ENCODE peak calls at places on chromosomes 2 and 18, in nine cellular contexts. R is right atrium auricular region; N is activated CD8-positive, alpha-beta memory T cell treated with anti-CD3 and anti-CD28 coated beads for 48 hours; D is EH; F is ELR; A is mesenchymal stem cell; V is activated T-cell treated with anti-CD3 and anti-CD28 coated beads, Interleukin-2, amount 50 U/mL, for 72 hours; T is fibroblast of the conjunctiva; M is PC-9. X is an unnamed sample.

GRCh38 chr18:74082476-74083070 is 65.1 kb downstream of the FBXO15 start:
- DNase-seq in R (no peak), N (no peak), D (peak), F (peak), A (peak), V (peak), T (no peak), M (peak), X (peak)

GRCh38 chr2:222423632-222424280 is 587 bp upstream of the SGPP2 start:
- DNase-seq in R (no peak), N (peak), D (no peak), F (no peak), A (peak), V (peak), T (no peak), M (peak), X (no peak)

GRCh38 chr18:27860701-27861107 is 316.2 kb downstream of the CDH2 start:
- DNase-seq in R (no peak), N (no peak), D (peak), F (peak), A (peak), V (no peak), T (no peak), M (no peak), X (no peak)

GRCh38 chr2:1675633-1676032 is 68.7 kb downstream of the PXDN start:
- DNase-seq in R (peak), N (no peak), D (peak), F (peak), A (peak), V (no peak), T (peak), M (peak), X (peak)

GRCh38 chr2:156561326-156561725 is 125.1 kb downstream of the GPD2 start:
- DNase-seq in R (no peak), N (no peak), D (no peak), F (no peak), A (no peak), V (no peak), T (no peak), M (no peak), X (no peak)

GRCh38 chr18:65721634-65722033 is 29.2 kb upstream of the CDH7 start:
- DNase-seq in R (no peak), N (no peak), D (no peak), F (no peak), A (no peak), V (no peak), T (no peak), M (no peak), X (no peak)

GRCh38 chr2:237861875-237862527 is 2.6 kb downstream of the RAMP1 start:
- DNase-seq in R (no peak), N (no peak), D (no peak), F (no peak), A (no peak), V (no peak), T (no peak), M (no peak), X (no peak)

GRCh38 chr2:154537845-154538244 is 160.7 kb upstream of the KCNJ3 start:
- DNase-seq in R (no peak), N (no peak), D (no peak), F (no peak), A (no peak), V (no peak), T (no peak), M (no peak), X (no peak)

GRCh38 chr2:207122914-207123744 is 42.6 kb downstream of the KLF7 start:
- DNase-seq in R (no peak), N (no peak), D (peak), F (no peak), A (no peak), V (peak), T (no peak), M (peak), X (no peak)

GRCh38 chr2:106054880-106055655 is 139.0 kb downstream of the UXS1 start:
- DNase-seq in R (no peak), N (no peak), D (no peak), F (no peak), A (no peak), V (no peak), T (no peak), M (no peak), X (no peak)

GRCh38 chr2:44918095-44918775 is 23.3 kb upstream of the SIX3 start:
- DNase-seq in R (no peak), N (no peak), D (no peak), F (peak), A (no peak), V (no peak), T (no peak), M (peak), X (peak)

GRCh38 chr2:170204561-170204960 is 26.6 kb downstream of the MYO3B start:
- DNase-seq in R (no peak), N (no peak), D (no peak), F (no peak), A (no peak), V (no peak), T (no peak), M (no peak), X (no peak)

GRCh38 chr18:77101410-77102245 is 31.0 kb downstream of the MBP start:
- DNase-seq in R (peak), N (peak), D (peak), F (peak), A (peak), V (peak), T (peak), M (peak), X (peak)

GRCh38 chr2:24857741-24858140 is 62.3 kb downstream of the ADCY3 start:
- DNase-seq in R (no peak), N (no peak), D (peak), F (no peak), A (no peak), V (no peak), T (no peak), M (no peak), X (no peak)

GRCh38 chr2:127158614-127159290 is 51.8 kb upstream of the BIN1 start:
- DNase-seq in R (peak), N (no peak), D (no peak), F (no peak), A (no peak), V (no peak), T (no peak), M (no peak), X (no peak)

GRCh38 chr2:8922431-8922830 is 81.1 kb downstream of the MBOAT2 start:
- DNase-seq in R (no peak), N (no peak), D (peak), F (peak), A (no peak), V (no peak), T (no peak), M (no peak), X (no peak)

GRCh38 chr2:134314656-134315377 is 60.9 kb downstream of the MGAT5 start:
- DNase-seq in R (no peak), N (no peak), D (no peak), F (no peak), A (no peak), V (no peak), T (no peak), M (no peak), X (no peak)

GRCh38 chr2:178320011-178320410 is 125.7 kb downstream of the OSBPL6 start:
- DNase-seq in R (no peak), N (no peak), D (no peak), F (no peak), A (no peak), V (no peak), T (no peak), M (no peak), X (no peak)

GRCh38 chr2:119301413-119301812 is 65.2 kb downstream of the C2orf76 start:
- DNase-seq in R (no peak), N (no peak), D (peak), F (no peak), A (no peak), V (no peak), T (no peak), M (no peak), X (peak)

GRCh38 chr2:231988179-231988866 is 26.8 kb downstream of the DIS3L2 start:
- DNase-seq in R (no peak), N (no peak), D (peak), F (no peak), A (no peak), V (no peak), T (no peak), M (no peak), X (no peak)

GRCh38 chr2:71071681-71072398 is 3.4 kb downstream of the NAGK start:
- DNase-seq in R (no peak), N (no peak), D (peak), F (peak), A (no peak), V (peak), T (no peak), M (no peak), X (no peak)

GRCh38 chr18:37393945-37394609 is 171.5 kb downstream of the CELF4 start:
- DNase-seq in R (peak), N (no peak), D (peak), F (peak), A (peak), V (peak), T (peak), M (peak), X (no peak)

GRCh38 chr2:118889995-118890394 is 42.5 kb upstream of the EN1 start:
- DNase-seq in R (no peak), N (no peak), D (no peak), F (no peak), A (no peak), V (no peak), T (no peak), M (no peak), X (no peak)

GRCh38 chr2:65710779-65711295 is 278.4 kb upstream of the SPRED2 start:
- DNase-seq in R (no peak), N (no peak), D (peak), F (peak), A (peak), V (no peak), T (no peak), M (no peak), X (peak)

GRCh38 chr2:50838316-50838715 is 193.6 kb downstream of the NRXN1 start:
- DNase-seq in R (no peak), N (no peak), D (no peak), F (no peak), A (no peak), V (no peak), T (no peak), M (no peak), X (no peak)

GRCh38 chr2:181823405-181823804 is 68.1 kb upstream of the ITPRID2 start:
- DNase-seq in R (no peak), N (no peak), D (no peak), F (peak), A (no peak), V (no peak), T (no peak), M (no peak), X (no peak)

GRCh38 chr18:47605093-47605492 is 325.4 kb downstream of the SMAD2 start:
- DNase-seq in R (no peak), N (no peak), D (no peak), F (no peak), A (no peak), V (no peak), T (no peak), M (no peak), X (no peak)

GRCh38 chr2:64595397-64596160 is 58.1 kb downstream of the SERTAD2 start:
- DNase-seq in R (no peak), N (no peak), D (peak), F (peak), A (peak), V (no peak), T (peak), M (no peak), X (no peak)

GRCh38 chr2:119431976-119432881 is 575 bp downstream of the TMEM37 start:
- DNase-seq in R (no peak), N (no peak), D (peak), F (peak), A (peak), V (no peak), T (no peak), M (peak), X (no peak)

GRCh38 chr2:62923242-62923641 is 127.4 kb upstream of the OTX1 start:
- DNase-seq in R (no peak), N (no peak), D (no peak), F (no peak), A (no peak), V (no peak), T (no peak), M (no peak), X (no peak)

GRCh38 chr2:33521791-33522281 is 45.4 kb downstream of the RASGRP3 start:
- DNase-seq in R (no peak), N (no peak), D (peak), F (no peak), A (peak), V (no peak), T (peak), M (no peak), X (no peak)

GRCh38 chr2:88281302-88282217 is 111.4 kb downstream of the THNSL2 start:
- DNase-seq in R (no peak), N (no peak), D (no peak), F (no peak), A (no peak), V (no peak), T (no peak), M (no peak), X (no peak)

GRCh38 chr18:13406049-13406615 is 187.6 kb downstream of the LDLRAD4 start:
- DNase-seq in R (no peak), N (no peak), D (no peak), F (no peak), A (no peak), V (no peak), T (no peak), M (no peak), X (no peak)

GRCh38 chr2:196849895-196850294 is 40.7 kb upstream of the C2orf66 start:
- DNase-seq in R (no peak), N (no peak), D (peak), F (peak), A (peak), V (no peak), T (peak), M (peak), X (peak)

GRCh38 chr2:127014630-127015029 is 92.3 kb downstream of the BIN1 start:
- DNase-seq in R (no peak), N (no peak), D (peak), F (peak), A (peak), V (no peak), T (peak), M (no peak), X (no peak)

GRCh38 chr18:10057808-10058791 is 144.3 kb downstream of the VAPA start:
- DNase-seq in R (no peak), N (no peak), D (peak), F (peak), A (peak), V (no peak), T (peak), M (no peak), X (no peak)

GRCh38 chr2:98867539-98868309 is 68.3 kb downstream of the CRACDL start:
- DNase-seq in R (no peak), N (no peak), D (peak), F (peak), A (no peak), V (no peak), T (no peak), M (no peak), X (no peak)

GRCh38 chr18:46720521-46720920 is 36.3 kb downstream of the ST8SIA5 start:
- DNase-seq in R (no peak), N (no peak), D (no peak), F (no peak), A (no peak), V (no peak), T (no peak), M (no peak), X (no peak)